ENCODE peak calls at places on chromosomes 1 and 21, in seven cellular contexts. X is heart right ventricle, O is thoracic aorta, Z is K562, V is ovary, K is H9, Y is WERI-Rb-1. W is an unnamed sample.

GRCh38 chr1:1206376-1207253 is at the start of gene TNFRSF18:
- DNase-seq in Y (peak; percentile 50), V (no peak), O (no peak), Z (no peak), K (peak; percentile 76), X (peak; percentile 20), W (no peak)

GRCh38 chr1:153991806-153992205 is 1.2 kb downstream of the RPS27 start:
- DNase-seq in Y (no peak), V (no peak), Z (no peak), O (no peak), X (no peak), K (no peak), W (no peak)

GRCh38 chr21:42263591-42264131 is 44.7 kb downstream of the ABCG1 start:
- DNase-seq in V (no peak), O (no peak), X (peak; percentile 34), K (no peak), Y (no peak), Z (no peak), W (no peak)

GRCh38 chr1:37753473-37754321 is 11.2 kb downstream of the EPHA10 start:
- DNase-seq in X (no peak), Y (no peak), Z (no peak), O (no peak), K (no peak), V (no peak), W (no peak)

GRCh38 chr1:63640633-63641567 is 47.7 kb downstream of the PGM1 start:
- DNase-seq in Y (no peak), X (no peak), K (no peak), V (no peak), O (no peak), Z (no peak), W (no peak)

GRCh38 chr1:85894651-85895050 is 186.4 kb upstream of the ZNHIT6 start:
- DNase-seq in K (peak; percentile 36), O (no peak), V (peak; percentile 21), Y (peak; percentile 39), Z (no peak), X (peak; percentile 10), W (peak; percentile 47)

GRCh38 chr1:26719205-26719604 is 23.4 kb downstream of the ARID1A start:
- DNase-seq in V (no peak), Z (no peak), O (no peak), Y (no peak), K (no peak), X (no peak), W (no peak)

GRCh38 chr1:40042337-40042736 is 1.8 kb downstream of the CAP1 start:
- DNase-seq in O (no peak), X (no peak), V (no peak), K (no peak), Y (no peak), Z (no peak), W (peak; percentile 35)

GRCh38 chr1:88239205-88239604 is 444.9 kb upstream of the PKN2 start:
- DNase-seq in K (no peak), O (no peak), Z (no peak), Y (no peak), X (no peak), V (no peak), W (no peak)

GRCh38 chr21:41664881-41665765 is 101.7 kb downstream of the RIPK4 start:
- DNase-seq in X (no peak), Y (peak; percentile 56), Z (no peak), O (peak; percentile 31), K (no peak), V (no peak), W (peak; percentile 89)

GRCh38 chr1:96259399-96259798 is 462.2 kb upstream of the PTBP2 start:
- DNase-seq in K (no peak), V (no peak), Z (no peak), O (no peak), X (no peak), Y (peak; percentile 88), W (no peak)

GRCh38 chr1:223056802-223057201 is 86.2 kb downstream of the TLR5 start:
- DNase-seq in X (no peak), K (no peak), Z (no peak), Y (no peak), V (no peak), O (no peak), W (no peak)

GRCh38 chr1:116514708-116515525 is 55.9 kb downstream of the CD58 start:
- DNase-seq in O (no peak), X (no peak), K (no peak), Z (no peak), V (no peak), Y (no peak), W (peak; percentile 45)

GRCh38 chr1:66250483-66250882 is 283.5 kb upstream of the SGIP1 start:
- DNase-seq in Y (no peak), O (no peak), X (no peak), Z (no peak), K (no peak), V (no peak), W (no peak)

GRCh38 chr1:151905070-151905442 is 4.3 kb downstream of the THEM4 start:
- DNase-seq in V (no peak), K (no peak), O (no peak), Y (no peak), Z (peak; percentile 14), X (peak; percentile 18), W (no peak)

GRCh38 chr1:147080671-147081394 is 91.4 kb downstream of the PRKAB2 start:
- DNase-seq in X (no peak), Y (peak; percentile 72), K (peak; percentile 72), V (no peak), O (no peak), Z (no peak), W (no peak)

GRCh38 chr1:94974824-94975223 is 47.9 kb upstream of the CNN3 start:
- DNase-seq in K (no peak), Y (no peak), Z (no peak), V (no peak), X (no peak), O (no peak), W (peak; percentile 81)

GRCh38 chr1:190029441-190029840 is 448.2 kb downstream of the BRINP3 start:
- DNase-seq in Z (no peak), O (no peak), X (no peak), K (no peak), Y (no peak), V (no peak), W (no peak)

GRCh38 chr1:41890841-41891311 is 27.8 kb downstream of the HIVEP3 start:
- DNase-seq in O (no peak), Y (peak; percentile 31), K (no peak), Z (no peak), V (no peak), X (peak; percentile 35), W (peak; percentile 63)

GRCh38 chr21:45940621-45941337 is 40.8 kb upstream of the COL6A1 start:
- DNase-seq in O (no peak), X (no peak), Y (no peak), Z (no peak), K (no peak), V (no peak), W (no peak)

GRCh38 chr1:71269823-71270222 is 189.0 kb upstream of the ZRANB2 start:
- DNase-seq in K (no peak), V (no peak), Z (no peak), O (no peak), X (no peak), Y (no peak), W (peak; percentile 33)

GRCh38 chr1:30876451-30877204 is 31.9 kb downstream of the SDC3 start:
- DNase-seq in Y (no peak), Z (no peak), X (no peak), K (no peak), O (no peak), V (no peak), W (no peak)
- TF ChIP-seq CTCF in Y (no peak), Z (no peak), X (no peak), K (peak; percentile 46), O (peak; percentile 27), V (no peak), W (peak; percentile 18)

DNA sequence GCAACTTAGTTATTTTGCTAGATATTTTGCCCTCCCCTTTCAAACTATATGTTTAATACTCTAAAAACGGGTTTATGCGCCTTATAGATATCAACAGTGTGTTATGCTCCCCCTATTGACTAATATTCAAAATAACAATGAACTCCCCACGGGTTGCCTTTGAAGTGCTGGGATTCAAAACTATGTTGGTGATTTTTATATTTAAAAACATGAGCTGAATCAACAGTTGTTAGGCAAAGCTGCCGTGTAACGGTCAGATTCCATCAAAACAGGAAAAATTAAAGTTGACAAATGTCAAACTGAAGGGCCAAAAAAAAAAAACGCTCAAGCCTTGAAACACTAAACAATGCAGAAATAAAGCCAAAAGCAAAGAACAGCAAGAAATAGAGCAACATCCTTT is 2.5 kb downstream of the TGFBR3 start:
- DNase-seq in O (no peak), Y (no peak), K (no peak), X (no peak), Z (peak; percentile 36), V (no peak), W (peak; percentile 52)
- TF ChIP-seq CTCF in O (no peak), Y (no peak), K (no peak), X (peak; percentile 52), Z (peak; percentile 54), V (peak; percentile 34), W (peak; percentile 67)

GRCh38 chr21:28086861-28087581 is 905.7 kb downstream of the LTN1 start:
- DNase-seq in Z (no peak), Y (no peak), K (no peak), V (no peak), X (no peak), O (no peak), W (no peak)

GRCh38 chr21:28078126-28078525 is 914.6 kb downstream of the LTN1 start:
- DNase-seq in K (no peak), X (no peak), V (no peak), Z (no peak), Y (no peak), O (no peak), W (no peak)

GRCh38 chr21:28084951-28085350 is 907.7 kb downstream of the LTN1 start:
- DNase-seq in Y (no peak), O (no peak), Z (no peak), X (no peak), V (no peak), K (no peak), W (no peak)

DNA sequence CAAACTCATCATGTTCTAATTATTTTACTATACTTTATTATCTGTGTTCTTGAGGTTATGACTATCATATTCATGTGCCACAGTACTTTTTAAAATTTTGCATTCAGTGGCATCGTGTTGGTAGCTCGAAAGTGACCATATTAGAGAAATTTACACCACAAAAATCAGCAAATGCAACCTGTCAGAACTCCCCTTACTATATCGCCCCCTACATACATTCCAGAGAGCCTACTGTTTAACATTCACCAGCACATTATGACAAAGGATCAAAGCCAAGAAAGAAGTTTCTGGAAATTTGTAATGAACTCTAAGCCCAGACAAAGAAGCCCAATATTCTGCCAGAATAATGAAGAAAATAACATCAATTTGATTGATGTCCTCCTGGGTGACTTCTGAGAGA is 909.3 kb downstream of the LTN1 start:
- DNase-seq in Z (no peak), X (no peak), Y (no peak), V (no peak), O (no peak), K (no peak), W (no peak)
- TF ChIP-seq CTCF in Z (no peak), X (no peak), Y (no peak), V (no peak), O (no peak), K (peak; percentile 46), W (no peak)

DNA sequence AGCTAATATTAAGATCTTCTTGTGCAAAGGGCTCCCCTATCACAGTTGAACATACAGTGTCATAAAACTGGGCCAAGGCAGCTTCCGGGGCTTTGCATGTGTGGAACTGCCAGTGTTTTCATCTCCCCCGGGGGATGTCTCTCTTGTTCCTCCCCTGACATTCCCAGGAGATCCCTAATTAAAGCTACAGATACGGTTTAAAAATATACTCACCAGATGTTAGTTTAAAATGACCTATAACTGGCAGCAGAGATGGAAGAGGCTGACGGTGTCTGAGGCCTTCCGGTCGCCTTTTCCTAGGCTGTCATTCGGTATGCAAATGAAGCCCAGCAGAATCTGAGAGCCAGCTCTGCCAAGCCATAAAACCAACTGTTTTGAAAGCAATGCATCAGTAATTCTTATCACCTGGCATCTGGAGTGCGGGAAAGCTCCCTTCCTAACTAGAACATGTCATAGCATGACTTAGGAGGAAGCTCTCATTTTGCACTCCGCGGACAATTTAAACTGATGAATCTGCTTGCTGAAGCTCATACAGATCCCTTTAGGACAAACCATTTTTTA is 436.5 kb upstream of the VAMP3 start:
- DNase-seq in Z (no peak), X (no peak), K (no peak), V (no peak), O (no peak), Y (no peak), W (peak; percentile 47)
- TF ChIP-seq CTCF in Z (no peak), X (no peak), K (no peak), V (no peak), O (no peak), Y (no peak), W (no peak)

W was measured in AG10803.